ENCODE peak calls at places on chromosomes 13 and 19, in seven cellular contexts. X is lower lobe of right lung, D is mesendoderm, N is dorsolateral prefrontal cortex, Q is heart right ventricle, K is ascending aorta, Z is body of pancreas. J is an unnamed sample.

GRCh38 chr13:103187621-103188020 is 121.4 kb upstream of the SLC10A2 start:
- DNase-seq in N (no peak), D (peak; percentile 42), Z (no peak), Q (no peak), X (no peak), K (no peak), J (no peak)

GRCh38 chr13:33610471-33611015 is 207.4 kb upstream of the RFC3 start:
- DNase-seq in Z (no peak), K (peak; percentile 84), D (peak; percentile 83), N (peak; percentile 77), Q (peak; percentile 81), X (peak; percentile 52), J (no peak)

GRCh38 chr13:112486386-112487126 is 101.4 kb downstream of the TUBGCP3 start:
- DNase-seq in X (no peak), D (no peak), K (no peak), N (no peak), Z (no peak), Q (no peak), J (no peak)

GRCh38 chr13:50914848-50915247 is 5.3 kb downstream of the RNASEH2B start:
- DNase-seq in K (no peak), Q (no peak), Z (no peak), N (no peak), X (no peak), D (no peak), J (no peak)

GRCh38 chr13:48853381-48854102 is 122.2 kb upstream of the FNDC3A start:
- DNase-seq in Q (no peak), K (no peak), D (no peak), N (no peak), X (no peak), Z (no peak), J (no peak)

GRCh38 chr19:55149078-55150003 is at the start of gene TNNT1:
- DNase-seq in D (peak; percentile 86), X (no peak), K (no peak), Z (no peak), N (no peak), Q (no peak), J (no peak)

GRCh38 chr13:79285159-79285558 is 120.9 kb downstream of the RBM26 start:
- DNase-seq in Z (no peak), N (no peak), K (no peak), Q (no peak), D (no peak), X (no peak), J (no peak)

GRCh38 chr13:35566340-35566739 is 89.9 kb upstream of the MAB21L1 start:
- DNase-seq in N (no peak), K (no peak), Q (no peak), Z (no peak), X (no peak), D (no peak), J (no peak)

GRCh38 chr13:46496086-46496485 is 56.9 kb upstream of the LRCH1 start:
- DNase-seq in Q (no peak), Z (no peak), X (no peak), K (no peak), N (no peak), D (no peak), J (no peak)

GRCh38 chr19:11448923-11449554 is 13.6 kb downstream of the PRKCSH start:
- DNase-seq in X (no peak), Z (no peak), N (no peak), K (no peak), D (no peak), Q (no peak), J (no peak)

GRCh38 chr19:33998302-33998701 is 174.0 kb upstream of the LSM14A start:
- DNase-seq in N (no peak), X (no peak), D (no peak), Q (no peak), K (no peak), Z (peak; percentile 13), J (no peak)

GRCh38 chr19:55993492-55993891 is 6.9 kb downstream of the NLRP5 start:
- DNase-seq in N (no peak), Z (no peak), K (no peak), Q (no peak), X (no peak), D (no peak), J (no peak)

GRCh38 chr13:112134150-112135075 is 67.5 kb downstream of the SOX1 start:
- DNase-seq in X (no peak), K (no peak), Z (no peak), N (no peak), D (no peak), Q (no peak), J (no peak)

GRCh38 chr19:4575267-4575793 is 15.8 kb upstream of the SEMA6B start:
- DNase-seq in K (peak; percentile 71), D (peak; percentile 99), Q (peak; percentile 70), X (no peak), N (no peak), Z (peak; percentile 57), J (no peak)

GRCh38 chr19:8593931-8594330 is 16.6 kb downstream of the ADAMTS10 start:
- DNase-seq in Q (no peak), N (no peak), D (peak; percentile 40), K (no peak), Z (no peak), X (no peak), J (no peak)

GRCh38 chr13:28866932-28867331 is 46.8 kb downstream of the MTUS2 start:
- DNase-seq in X (no peak), Q (no peak), K (no peak), N (no peak), Z (no peak), D (no peak), J (no peak)

GRCh38 chr19:40756502-40757110 is 5.6 kb downstream of the SNRPA start:
- DNase-seq in N (no peak), Z (no peak), D (no peak), X (no peak), K (no peak), Q (no peak), J (no peak)

GRCh38 chr13:113224486-113224885 is 15.1 kb downstream of the CUL4A start:
- DNase-seq in D (no peak), X (no peak), K (peak; percentile 22), Q (no peak), Z (peak; percentile 30), N (no peak), J (no peak)

GRCh38 chr13:40983269-40983668 is 35.8 kb downstream of the ELF1 start:
- DNase-seq in Z (no peak), Q (no peak), N (no peak), X (no peak), K (no peak), D (no peak), J (no peak)

GRCh38 chr13:44489751-44490150 is 86.4 kb downstream of the TSC22D1 start:
- DNase-seq in Z (no peak), K (no peak), X (no peak), D (no peak), Q (no peak), N (no peak), J (no peak)

GRCh38 chr13:39765801-39766463 is 110.5 kb downstream of the COG6 start:
- DNase-seq in K (no peak), N (peak; percentile 55), Q (peak; percentile 34), X (peak; percentile 50), D (peak; percentile 48), Z (peak; percentile 44), J (no peak)

GRCh38 chr19:1467512-1468273 is 11.3 kb downstream of the C19orf25 start:
- DNase-seq in Q (peak; percentile 14), K (no peak), Z (no peak), D (no peak), N (no peak), X (no peak), J (no peak)

GRCh38 chr13:33251131-33251629 is 34.4 kb downstream of the STARD13 start:
- DNase-seq in D (no peak), X (no peak), Q (no peak), K (no peak), N (no peak), Z (no peak), J (no peak)

GRCh38 chr13:111153977-111154332 is 38.8 kb downstream of the ARHGEF7 start:
- DNase-seq in N (no peak), Q (peak; percentile 54), D (no peak), X (no peak), Z (no peak), K (peak; percentile 74), J (peak; percentile 65)

GRCh38 chr13:76861859-76862258 is 24.3 kb downstream of the KCTD12 start:
- DNase-seq in D (peak; percentile 75), X (no peak), Z (no peak), K (no peak), N (no peak), Q (no peak), J (no peak)

GRCh38 chr19:49430678-49431329 is 5.6 kb downstream of the GFY start:
- DNase-seq in N (no peak), Z (no peak), K (no peak), D (peak; percentile 48), X (no peak), Q (no peak), J (no peak)

GRCh38 chr19:49427855-49428546 is 2.8 kb downstream of the GFY start:
- DNase-seq in K (no peak), Q (no peak), N (no peak), Z (peak; percentile 35), X (no peak), D (peak; percentile 60), J (no peak)

GRCh38 chr19:49427339-49427738 is 2.2 kb downstream of the GFY start:
- DNase-seq in Z (no peak), K (no peak), Q (no peak), N (no peak), D (no peak), X (no peak), J (no peak)

GRCh38 chr19:49430172-49430677 is 5.0 kb downstream of the GFY start:
- DNase-seq in D (peak; percentile 47), K (no peak), Z (no peak), X (no peak), N (no peak), Q (no peak), J (no peak)

GRCh38 chr19:49428547-49429451 is 3.6 kb downstream of the GFY start:
- DNase-seq in Z (no peak), Q (no peak), N (no peak), K (no peak), X (no peak), D (no peak), J (no peak)
- H3K27me3 ChIP-seq in Z (peaks cover 5% of the 10 kb centered on the region), Q (peaks cover 20% of the 10 kb centered on the region), N (peaks cover 94% of the 10 kb centered on the region), K (peaks cover 32% of the 10 kb centered on the region), X (peaks cover 97% of the 10 kb centered on the region), D (peaks cover 22% of the 10 kb centered on the region), J (peaks cover 66% of the 10 kb centered on the region)

DNA sequence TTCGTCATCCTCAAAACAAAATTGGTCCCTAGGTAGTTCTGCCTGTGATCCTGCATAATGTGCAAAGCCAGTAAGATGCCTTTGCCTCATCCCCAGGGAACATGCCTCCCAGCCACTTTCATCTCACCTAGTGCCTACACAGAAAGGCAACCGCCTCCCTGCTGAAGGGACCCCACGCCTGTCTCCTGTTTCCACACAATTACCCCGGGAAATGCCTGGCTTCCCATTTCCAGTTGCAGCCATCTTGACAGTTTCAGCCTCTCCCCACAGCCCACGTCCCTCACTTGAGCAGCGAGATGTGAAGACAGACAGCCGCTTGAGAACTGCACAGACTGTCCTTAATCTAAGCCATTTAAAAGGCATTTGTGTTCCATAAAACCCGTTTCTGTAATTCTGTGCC is 4.6 kb upstream of the UQCRFS1 start:
- DNase-seq in X (no peak), N (no peak), Q (no peak), K (no peak), Z (no peak), D (no peak), J (no peak)
- H3K27me3 ChIP-seq in X (peaks cover 20% of the 10 kb centered on the region), N (no peaks in the 10 kb centered on the region), Q (no peaks in the 10 kb centered on the region), K (no peaks in the 10 kb centered on the region), Z (no peaks in the 10 kb centered on the region), D (no peaks in the 10 kb centered on the region), J (no peaks in the 10 kb centered on the region)

GRCh38 chr19:18798384-18799352 is 7.6 kb upstream of the COMP start:
- DNase-seq in D (peak; percentile 53), N (no peak), K (no peak), Z (no peak), Q (no peak), X (no peak), J (no peak)
- H3K27me3 ChIP-seq in D (peaks cover 2% of the 10 kb centered on the region), N (peaks cover 13% of the 10 kb centered on the region), K (no peaks in the 10 kb centered on the region), Z (no peaks in the 10 kb centered on the region), Q (peaks cover 6% of the 10 kb centered on the region), X (peaks cover 52% of the 10 kb centered on the region), J (peaks cover 32% of the 10 kb centered on the region)

GRCh38 chr19:45791744-45792481 is 732 bp downstream of the DMWD start:
- DNase-seq in D (no peak), Z (no peak), Q (no peak), K (no peak), N (no peak), X (no peak), J (no peak)
- H3K27me3 ChIP-seq in D (no peaks in the 10 kb centered on the region), Z (no peaks in the 10 kb centered on the region), Q (no peaks in the 10 kb centered on the region), K (no peaks in the 10 kb centered on the region), N (no peaks in the 10 kb centered on the region), X (peaks cover 8% of the 10 kb centered on the region), J (peaks cover 71% of the 10 kb centered on the region)